ENCODE peak calls at places on chromosomes 4 and X, in nine cellular contexts. E is neuronal stem cell, M is fibroblast of lung, D is IMR-90, F is PC-9, H is suprapubic skin, Z is substantia nigra, K is upper lobe of left lung, C is SJCRH30. U is an unnamed sample.

GRCh38 chr4:1290165-1290977 is 680 bp downstream of the MAEA start:
- DNase-seq in E (no peak), M (no peak), D (peak; percentile 4), F (peak; percentile 58), H (no peak), Z (no peak), K (no peak), C (no peak), U (no peak)

GRCh38 chrX:56228914-56229313 is 3.2 kb upstream of the KLF8 start:
- DNase-seq in E (no peak), M (no peak), D (no peak), F (no peak), H (no peak), Z (no peak), K (no peak), C (no peak), U (no peak)

GRCh38 chr4:174358823-174359222 is 75.1 kb downstream of the CEP44 start:
- DNase-seq in E (no peak), M (peak; percentile 81), D (peak; percentile 67), F (no peak), H (no peak), Z (no peak), K (no peak), C (no peak), U (peak; percentile 87)

GRCh38 chr4:5808081-5808741 is 84.7 kb downstream of the CRMP1 start:
- DNase-seq in E (no peak), M (peak; percentile 37), D (peak; percentile 46), F (no peak), H (no peak), Z (no peak), K (no peak), C (peak; percentile 32), U (no peak)

GRCh38 chrX:129606918-129607317 is 47.8 kb downstream of the APLN start:
- DNase-seq in E (peak; percentile 60), M (peak; percentile 16), D (peak; percentile 36), F (peak; percentile 48), H (peak; percentile 73), Z (peak; percentile 6), K (no peak), C (peak; percentile 31), U (no peak)

GRCh38 chrX:48498374-48498809 is 10.4 kb upstream of the PORCN start:
- DNase-seq in E (no peak), M (peak; percentile 90), D (peak; percentile 74), F (peak; percentile 57), H (no peak), Z (no peak), K (no peak), C (no peak), U (no peak)

GRCh38 chr4:153560918-153561317 is 94.8 kb downstream of the TMEM131L start:
- DNase-seq in E (no peak), M (peak; percentile 38), D (no peak), F (no peak), H (no peak), Z (no peak), K (no peak), C (no peak), U (no peak)

GRCh38 chrX:11944486-11944885 is 186.4 kb downstream of the MSL3 start:
- DNase-seq in E (peak; percentile 5), M (peak; percentile 53), D (peak; percentile 64), F (no peak), H (no peak), Z (peak; percentile 0), K (no peak), C (peak; percentile 30), U (no peak)

GRCh38 chr4:6116696-6117285 is 83.6 kb downstream of the JAKMIP1 start:
- DNase-seq in E (no peak), M (no peak), D (no peak), F (no peak), H (no peak), Z (no peak), K (no peak), C (no peak), U (no peak)

GRCh38 chrX:73930300-73930699 is 367.3 kb downstream of the CHIC1 start:
- DNase-seq in E (no peak), M (peak; percentile 27), D (peak; percentile 70), F (peak; percentile 36), H (no peak), Z (no peak), K (no peak), C (no peak), U (no peak)

GRCh38 chr4:100820249-100820648 is 302.4 kb upstream of the EMCN start:
- DNase-seq in E (no peak), M (no peak), D (no peak), F (no peak), H (no peak), Z (no peak), K (no peak), C (no peak), U (no peak)

GRCh38 chr4:100823993-100824323 is 306.1 kb upstream of the EMCN start:
- DNase-seq in E (no peak), M (no peak), D (no peak), F (no peak), H (no peak), Z (no peak), K (no peak), C (no peak), U (no peak)

GRCh38 chr4:100826067-100826466 is 308.2 kb upstream of the EMCN start:
- DNase-seq in E (no peak), M (no peak), D (no peak), F (no peak), H (no peak), Z (no peak), K (no peak), C (no peak), U (no peak)

GRCh38 chr4:100826808-100827548 is 309.2 kb upstream of the EMCN start:
- DNase-seq in E (no peak), M (no peak), D (no peak), F (no peak), H (no peak), Z (no peak), K (no peak), C (no peak), U (no peak)

DNA sequence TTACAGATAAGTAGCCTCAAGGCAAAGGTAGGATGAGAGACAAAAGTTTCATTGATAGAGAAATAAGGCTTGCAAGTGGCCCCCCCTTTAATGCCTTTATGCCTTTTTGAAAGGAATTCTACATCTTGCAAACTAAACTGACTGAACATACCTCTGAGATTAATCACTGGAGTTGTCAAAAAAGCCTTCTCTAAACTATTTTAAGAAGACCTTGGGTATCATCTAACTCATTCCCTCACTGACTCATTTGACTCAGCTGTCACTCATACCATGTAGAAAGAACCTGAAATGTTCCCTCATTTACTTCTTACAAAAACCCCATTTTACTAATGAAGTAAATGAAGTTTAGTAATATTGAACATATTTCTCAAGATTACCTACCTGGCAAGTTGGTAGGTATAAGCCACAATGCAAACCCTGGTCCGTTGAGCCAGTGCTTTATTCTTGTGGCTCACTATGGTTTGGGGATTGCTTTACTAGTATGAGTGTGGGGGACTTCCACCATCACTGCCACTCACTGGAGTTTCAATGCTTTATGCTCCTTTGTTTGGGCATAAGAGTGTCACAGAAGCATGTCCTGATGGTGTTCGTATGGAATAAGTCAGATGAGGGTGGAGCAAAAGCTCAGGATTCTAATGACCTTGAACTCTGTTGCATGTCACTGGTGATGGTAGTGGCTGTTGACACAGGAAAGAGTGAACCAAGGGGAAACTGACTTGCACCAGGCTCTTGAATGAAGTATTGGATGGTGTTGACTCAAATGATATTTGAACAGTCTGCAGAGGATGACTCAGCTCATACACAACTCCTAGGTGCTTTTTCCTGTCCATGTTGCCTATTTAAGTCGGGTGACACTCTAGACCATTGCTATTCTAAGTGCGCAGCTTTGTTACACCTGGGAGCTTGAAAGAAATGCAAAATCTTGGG is 305.5 kb upstream of the EMCN start:
- DNase-seq in E (no peak), M (peak; percentile 76), D (no peak), F (peak; percentile 51), H (no peak), Z (no peak), K (no peak), C (no peak), U (peak; percentile 18)
- H3K27ac ChIP-seq in E (no peak overlapping the region), M (no peak overlapping the region), D (no peak overlapping the region), F (no peak overlapping the region), H (no peak overlapping the region), Z (no peak overlapping the region), K (no peak overlapping the region), C (no peak overlapping the region), U (peak overlapping the region; percentile 53)

GRCh38 chr4:88604978-88605678 is 12.8 kb downstream of the HERC3 start:
- DNase-seq in E (no peak), M (no peak), D (no peak), F (no peak), H (no peak), Z (no peak), K (no peak), C (no peak), U (no peak)

GRCh38 chr4:88599714-88600113 is 7.4 kb downstream of the HERC3 start:
- DNase-seq in E (no peak), M (no peak), D (no peak), F (no peak), H (no peak), Z (no peak), K (no peak), C (peak; percentile 60), U (no peak)

GRCh38 chr4:88597970-88598369 is 5.7 kb downstream of the HERC3 start:
- DNase-seq in E (no peak), M (no peak), D (no peak), F (no peak), H (no peak), Z (no peak), K (no peak), C (no peak), U (no peak)

GRCh38 chr4:88600129-88600849 is 8.0 kb downstream of the HERC3 start:
- DNase-seq in E (no peak), M (peak; percentile 96), D (peak; percentile 95), F (peak; percentile 91), H (no peak), Z (no peak), K (no peak), C (peak; percentile 60), U (peak; percentile 95)

GRCh38 chr4:88599298-88599697 is 7.0 kb downstream of the HERC3 start:
- DNase-seq in E (no peak), M (peak; percentile 75), D (peak; percentile 74), F (peak; percentile 40), H (no peak), Z (no peak), K (no peak), C (peak; percentile 31), U (no peak)
- H3K27ac ChIP-seq in E (no peak overlapping the region), M (peak overlapping the region; percentile 42), D (no peak overlapping the region), F (peak overlapping the region; percentile 97), H (peak overlapping the region; percentile 61), Z (no peak overlapping the region), K (peak overlapping the region; percentile 43), C (peak overlapping the region; percentile 92), U (peak overlapping the region; percentile 99)

DNA sequence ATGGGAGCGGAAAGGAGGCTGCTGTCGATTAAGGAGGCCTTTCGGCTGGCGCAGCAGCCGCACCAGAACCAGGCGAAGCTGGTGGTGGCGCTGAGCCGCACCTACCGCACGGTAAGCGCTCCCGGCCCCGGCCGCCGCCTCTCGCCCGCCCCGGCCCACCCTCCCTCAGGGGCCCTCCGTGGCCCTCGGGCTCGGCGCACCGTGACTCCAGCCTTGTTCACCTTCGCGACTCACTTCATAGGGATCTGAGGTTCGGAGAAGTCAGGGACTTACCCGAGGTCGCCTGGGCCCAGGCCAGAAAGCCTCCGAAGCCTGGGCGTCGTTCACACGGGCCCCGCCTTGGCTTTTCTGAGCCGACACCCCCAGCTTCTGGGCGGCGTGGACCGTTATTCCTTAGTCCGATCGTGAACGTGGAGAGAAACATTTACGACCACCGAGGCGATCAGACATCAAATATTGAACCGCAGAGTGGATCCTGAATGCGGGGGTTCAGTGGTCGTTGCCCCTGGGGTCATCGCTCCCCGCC is 362 bp downstream of the NCAPG start:
- DNase-seq in E (no peak), M (peak; percentile 23), D (no peak), F (no peak), H (peak; percentile 64), Z (no peak), K (peak; percentile 89), C (no peak), U (no peak)
- H3K27ac ChIP-seq in E (peak overlapping the region; percentile 78), M (peak overlapping the region; percentile 76), D (peak overlapping the region; percentile 28), F (peak overlapping the region; percentile 16), H (no peak overlapping the region), Z (no peak overlapping the region), K (no peak overlapping the region), C (peak overlapping the region; percentile 92), U (peak overlapping the region; percentile 86)

GRCh38 chr4:3407930-3408792 is 33.6 kb upstream of the HGFAC start:
- DNase-seq in E (no peak), M (no peak), D (no peak), F (no peak), H (peak; percentile 46), Z (no peak), K (peak; percentile 56), C (no peak), U (no peak)
- H3K27ac ChIP-seq in E (no peak overlapping the region), M (no peak overlapping the region), D (no peak overlapping the region), F (no peak overlapping the region), H (no peak overlapping the region), Z (no peak overlapping the region), K (no peak overlapping the region), C (no peak overlapping the region), U (no peak overlapping the region)